ENCODE peak calls at places on chromosome 22, in four cellular contexts. D, F, T and W are unnamed samples.
A peak's percentile ranks its signal among the peaks of the same experiment; 100 is the strongest.

GRCh38 chr22:50601669-50602337 is 1.2 kb downstream of the MAPK8IP2 start:
- DNase-seq in F (no peak), T (no peak), D (no peak), W (no peak)

GRCh38 chr22:36644333-36644757 is 59.2 kb downstream of the CACNG2 start:
- DNase-seq in D (peak; percentile 91), T (peak; percentile 26), F (no peak), W (peak; percentile 75)

GRCh38 chr22:36383110-36383581 is 4.6 kb downstream of the MYH9 start:
- DNase-seq in T (no peak), F (no peak), D (peak; percentile 73), W (no peak)

GRCh38 chr22:17569971-17570511 is 6.7 kb downstream of the SLC25A18 start:
- DNase-seq in F (no peak), D (peak; percentile 24), T (no peak), W (peak; percentile 55)

GRCh38 chr22:25111579-25112517 is 87.8 kb upstream of the CRYBB3 start:
- DNase-seq in F (peak; percentile 31), T (peak; percentile 77), D (no peak), W (no peak)

GRCh38 chr22:48888466-48889208 is 939.0 kb downstream of the BRD1 start:
- DNase-seq in T (no peak), D (no peak), F (no peak), W (no peak)

GRCh38 chr22:22397292-22397870 is 111.2 kb downstream of the ZNF280B start:
- DNase-seq in F (no peak), D (no peak), T (no peak), W (no peak)

GRCh38 chr22:27472975-27473374 is 328.6 kb downstream of the MN1 start:
- DNase-seq in F (no peak), T (no peak), D (no peak), W (no peak)

DNA sequence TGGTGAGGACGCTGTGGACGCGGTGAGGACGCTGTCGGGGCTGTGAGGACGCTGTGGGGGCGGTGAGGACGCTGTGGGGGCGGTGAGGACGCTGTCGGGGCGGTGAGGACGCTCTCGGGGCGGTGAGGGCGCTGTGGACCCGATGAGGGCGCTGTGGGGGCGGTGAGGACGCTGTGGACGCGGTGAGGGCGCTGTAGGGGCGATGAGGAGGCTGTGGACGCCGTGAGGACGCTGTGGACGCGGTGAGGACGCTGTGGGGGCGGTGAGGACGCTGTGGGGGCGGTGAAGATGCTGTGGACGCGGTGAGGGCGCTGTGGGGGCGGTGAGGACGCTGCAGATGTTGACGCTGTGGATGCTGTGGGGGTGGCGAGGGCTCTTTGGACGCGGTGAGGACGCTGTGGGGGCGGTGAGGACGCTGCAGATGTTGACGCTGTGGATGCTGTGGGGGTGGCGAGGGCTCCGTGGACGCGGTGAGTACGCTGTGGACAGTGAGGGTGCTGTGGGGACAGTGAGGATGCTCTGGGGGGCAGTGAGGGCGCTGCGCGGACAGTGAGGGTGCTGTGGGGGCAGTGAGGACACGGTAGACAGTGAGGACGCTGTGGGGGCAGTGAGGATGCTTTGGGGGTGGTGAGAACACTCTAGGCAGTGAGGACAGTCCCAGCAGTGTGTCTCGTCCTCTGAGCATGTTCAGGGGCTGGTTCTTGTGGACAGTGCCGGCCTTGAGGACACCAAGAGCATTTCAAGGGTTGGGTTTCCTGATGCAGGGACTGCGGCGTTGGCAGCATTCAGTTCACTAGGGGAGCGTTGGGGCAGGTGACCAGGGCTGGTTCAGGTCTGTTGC is 4.2 kb downstream of the GP1BB start:
- DNase-seq in T (no peak), F (no peak), D (no peak), W (no peak)
- H3K4me3 ChIP-seq in T (no peak overlapping the region), F (no peak overlapping the region), D (no peak overlapping the region), W (no peak overlapping the region)

DNA sequence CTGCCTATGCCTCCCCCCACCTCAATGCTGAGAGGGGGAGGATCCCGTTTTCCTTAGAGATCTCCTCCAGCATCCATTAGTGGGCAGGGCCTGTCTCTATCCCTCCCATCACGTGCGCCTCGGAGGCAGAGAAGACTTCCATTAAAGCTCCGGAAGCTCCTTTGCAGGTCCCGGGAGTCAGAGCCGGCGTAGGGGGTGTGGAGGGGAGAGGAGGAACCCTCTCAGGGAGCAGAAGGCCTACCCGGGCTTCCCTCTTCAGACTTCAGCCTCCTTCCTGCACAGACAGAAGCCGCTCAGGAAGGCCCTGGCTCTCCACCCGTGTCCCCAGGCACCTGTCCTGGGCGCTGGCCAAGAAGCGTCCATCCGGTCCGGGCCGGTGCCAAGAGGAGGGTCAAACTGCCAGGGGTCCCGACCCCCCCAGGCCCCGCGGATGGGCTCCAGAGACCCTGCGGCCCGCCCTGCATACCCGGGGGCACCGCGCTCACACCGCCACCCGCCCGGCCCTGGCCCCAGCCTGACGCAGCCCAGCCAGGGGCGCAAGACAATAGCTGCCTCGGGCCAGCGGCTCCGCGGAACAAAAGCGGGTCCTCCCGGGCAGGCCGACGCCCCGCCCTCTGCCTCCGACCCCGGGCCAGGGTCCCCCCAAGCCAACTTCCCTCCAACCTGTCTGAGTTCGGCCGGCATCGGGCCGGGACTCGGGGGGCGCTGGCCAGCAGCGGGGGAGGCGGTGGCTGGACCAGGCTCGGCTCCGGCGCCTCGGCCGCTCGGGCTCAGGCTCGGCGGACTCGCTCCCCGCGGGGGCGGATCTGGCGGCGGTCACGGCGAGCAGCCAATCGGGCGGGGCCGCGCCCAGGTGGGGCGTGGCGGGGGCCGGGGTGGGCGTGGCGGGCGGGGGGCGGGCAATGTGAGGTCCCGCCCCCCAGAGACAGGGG is 29.9 kb downstream of the ARVCF start:
- DNase-seq in F (no peak), T (peak; percentile 79), D (peak; percentile 46), W (no peak)
- H3K4me3 ChIP-seq in F (peak overlapping the region; percentile 98), T (peak overlapping the region; percentile 83), D (peak overlapping the region; percentile 58), W (peak overlapping the region; percentile 62)

DNA sequence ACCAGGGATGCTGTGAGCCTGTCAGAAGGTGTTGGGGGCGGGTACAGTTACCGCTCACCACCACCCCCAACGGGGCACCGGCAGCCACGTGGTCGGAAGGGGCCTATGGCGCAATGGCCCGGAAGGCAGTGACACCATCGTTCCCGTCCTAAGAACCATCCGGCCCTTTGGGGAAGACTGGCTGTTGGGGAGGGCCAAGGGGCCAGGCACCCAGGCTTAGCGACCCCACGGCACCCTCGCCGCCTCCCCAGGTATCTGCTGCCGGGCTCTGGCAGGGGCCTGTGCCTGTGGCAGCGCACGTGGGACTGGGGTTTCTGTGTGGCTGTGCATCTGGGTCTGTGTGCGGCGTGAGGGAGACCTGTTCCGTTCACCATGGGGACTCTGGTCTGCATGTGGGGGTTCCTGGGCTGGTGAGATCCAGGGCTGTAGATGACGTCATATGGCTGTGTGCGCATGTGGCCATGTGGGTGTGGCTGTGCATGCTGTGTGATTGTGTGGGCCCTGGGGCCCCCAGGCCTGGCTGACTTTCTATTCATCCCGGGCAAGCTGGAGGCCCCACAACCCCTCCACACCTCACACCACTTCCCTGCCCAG is 703 bp downstream of the OSM start:
- DNase-seq in T (peak; percentile 52), D (no peak), F (no peak), W (no peak)
- H3K4me3 ChIP-seq in T (peak overlapping the region; percentile 32), D (no peak overlapping the region), F (peak overlapping the region; percentile 60), W (no peak overlapping the region)

GRCh38 chr22:23749747-23750373 is 1.1 kb downstream of the ZNF70 start:
- DNase-seq in F (no peak), D (no peak), T (no peak), W (no peak)

GRCh38 chr22:23752090-23752691 is 1.3 kb upstream of the ZNF70 start:
- DNase-seq in F (no peak), D (no peak), T (no peak), W (no peak)

GRCh38 chr22:23750374-23750743 is 553 bp downstream of the ZNF70 start:
- DNase-seq in T (no peak), F (no peak), D (no peak), W (no peak)

GRCh38 chr22:23751441-23751996 is 607 bp upstream of the ZNF70 start:
- DNase-seq in F (no peak), T (peak; percentile 59), D (no peak), W (no peak)

GRCh38 chr22:23750744-23751440 is at the start of gene ZNF70:
- DNase-seq in T (peak; percentile 91), D (peak; percentile 42), F (peak; percentile 51), W (peak; percentile 48)
- H3K4me3 ChIP-seq in T (peak within 1 kb of the TSS; percentile 44), D (peak within 1 kb of the TSS; percentile 89), F (peak within 1 kb of the TSS; percentile 90), W (peak within 1 kb of the TSS; percentile 94)

DNA sequence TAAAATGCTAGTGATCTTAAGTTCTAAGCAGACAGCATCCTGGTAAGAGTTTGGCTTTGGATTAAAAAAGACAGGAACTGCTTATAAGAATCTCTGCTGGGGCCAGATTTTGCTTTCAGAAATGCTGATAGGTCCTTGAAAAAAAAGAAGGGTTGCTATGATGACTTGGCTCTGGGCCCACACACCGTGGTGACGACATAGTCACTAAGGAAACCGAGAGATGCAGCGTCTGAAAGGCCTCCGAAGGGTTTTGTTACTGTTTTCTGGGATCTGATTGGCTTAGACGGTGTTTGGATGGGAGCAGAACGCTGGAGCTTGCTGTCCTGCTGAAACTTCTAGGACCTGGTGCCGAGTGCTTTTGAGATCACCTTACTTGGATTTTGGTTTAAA is 8.4 kb downstream of the FAM118A start:
- DNase-seq in D (peak; percentile 97), T (peak; percentile 73), F (peak; percentile 80), W (peak; percentile 77)
- H3K4me3 ChIP-seq in D (peak overlapping the region; percentile 29), T (no peak overlapping the region), F (peak overlapping the region; percentile 55), W (no peak overlapping the region)

DNA sequence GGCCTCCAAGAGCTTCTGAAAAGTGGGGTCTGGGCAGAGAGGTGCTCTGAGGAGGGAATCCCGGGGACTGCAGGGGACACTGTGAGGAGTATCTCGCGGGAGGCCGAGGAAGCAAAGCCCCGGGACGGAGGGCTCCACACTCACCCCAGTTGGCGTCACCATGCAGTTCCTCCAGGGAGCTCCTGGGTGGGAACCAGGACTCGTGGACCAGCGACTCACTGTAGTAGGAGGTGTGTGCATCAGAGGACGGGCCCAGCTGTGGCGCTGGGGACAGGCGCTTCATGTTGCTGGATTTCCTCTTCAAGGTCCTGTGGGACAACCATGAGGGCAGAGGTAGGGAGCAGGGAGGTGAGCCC is 4.8 kb downstream of the SUN2 start:
- DNase-seq in F (no peak), D (no peak), T (no peak), W (no peak)
- H3K4me3 ChIP-seq in F (no peak overlapping the region), D (no peak overlapping the region), T (no peak overlapping the region), W (no peak overlapping the region)

GRCh38 chr22:31081963-31082605 is 966 bp downstream of the SMTN start:
- DNase-seq in F (no peak), D (peak; percentile 44), T (no peak), W (no peak)

GRCh38 chr22:31082606-31083376 is 1.7 kb downstream of the SMTN start:
- DNase-seq in T (peak; percentile 92), F (no peak), D (peak; percentile 70), W (no peak)

GRCh38 chr22:31084811-31085492 is 3.8 kb downstream of the SMTN start:
- DNase-seq in D (peak; percentile 66), T (peak; percentile 89), F (peak; percentile 74), W (no peak)

GRCh38 chr22:31083923-31084810 is 3.0 kb downstream of the SMTN start:
- DNase-seq in T (peak; percentile 46), F (no peak), D (no peak), W (no peak)

DNA sequence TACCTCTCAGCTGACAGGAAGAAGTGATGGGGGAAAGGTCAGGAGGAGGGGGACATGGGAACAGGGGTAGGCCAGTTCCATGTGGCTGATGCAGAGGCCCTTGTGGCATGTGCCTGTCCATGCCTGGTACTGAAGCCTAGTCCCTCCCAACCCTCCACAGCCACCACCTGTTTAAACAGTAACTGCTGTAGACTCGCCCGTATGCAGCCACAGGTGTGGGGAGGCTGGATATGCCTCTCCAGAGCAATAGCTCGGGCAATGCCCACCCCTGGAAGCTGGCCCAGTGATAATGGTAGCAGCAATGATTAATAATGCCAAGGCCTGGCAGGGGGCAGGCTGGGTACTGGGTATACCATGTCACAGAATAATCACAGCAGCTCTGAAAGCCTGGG is 2.3 kb downstream of the SMTN start:
- DNase-seq in T (peak; percentile 82), D (no peak), F (no peak), W (no peak)
- H3K4me3 ChIP-seq in T (peak overlapping the region; percentile 61), D (peak overlapping the region; percentile 97), F (peak overlapping the region; percentile 76), W (peak overlapping the region; percentile 1)